ENCODE peak calls at places on chromosomes 11 and 22, in four cellular contexts. I is lung, R is psoas muscle, G is adrenal gland. O is an unnamed sample.

GRCh38 chr11:27615833-27616232 is 84.4 kb downstream of the BDNF start:
- DNase-seq in I (no peak), R (no peak), G (no peak), O (no peak)

GRCh38 chr11:120326228-120326627 is 1.1 kb downstream of the TLCD5 start:
- DNase-seq in I (no peak), R (no peak), G (no peak), O (no peak)

GRCh38 chr11:31959711-31960110 is 131.2 kb upstream of the RCN1 start:
- DNase-seq in I (no peak), R (no peak), G (no peak), O (no peak)

GRCh38 chr22:42720263-42721044 is at the start of gene A4GALT:
- DNase-seq in I (no peak), R (peak), G (no peak), O (peak)

GRCh38 chr22:16956290-16956689 is 51.7 kb downstream of the GAB4 start:
- DNase-seq in I (no peak), R (no peak), G (no peak), O (peak)

GRCh38 chr11:64564947-64565889 is 25.8 kb upstream of the SLC22A12 start:
- DNase-seq in I (no peak), R (no peak), G (no peak), O (no peak)

GRCh38 chr22:48755332-48755949 is 1072.2 kb downstream of the BRD1 start:
- DNase-seq in I (peak), R (no peak), G (peak), O (peak)

GRCh38 chr22:49327411-49327810 is 500.3 kb downstream of the BRD1 start:
- DNase-seq in I (no peak), R (peak), G (no peak), O (no peak)

GRCh38 chr11:44539971-44540370 is 25.5 kb upstream of the CD82 start:
- DNase-seq in I (no peak), R (no peak), G (no peak), O (no peak)

GRCh38 chr11:17762309-17762974 is 27.9 kb downstream of the KCNC1 start:
- DNase-seq in I (no peak), R (no peak), G (no peak), O (peak)

GRCh38 chr11:62324738-62325556 is 12.3 kb upstream of the ASRGL1 start:
- DNase-seq in I (peak), R (no peak), G (peak), O (peak)

GRCh38 chr22:37186997-37187522 is 987 bp downstream of the C1QTNF6 start:
- DNase-seq in I (no peak), R (peak), G (no peak), O (no peak)

GRCh38 chr11:12245091-12245490 is 132.3 kb upstream of the PARVA start:
- DNase-seq in I (no peak), R (peak), G (no peak), O (no peak)

GRCh38 chr11:64762277-64762915 is 2.6 kb upstream of the PYGM start:
- DNase-seq in I (no peak), R (peak), G (no peak), O (peak)

GRCh38 chr11:75714211-75714610 is 3.4 kb upstream of the MOGAT2 start:
- DNase-seq in I (no peak), R (no peak), G (no peak), O (no peak)

GRCh38 chr11:118252688-118253087 is 523 bp upstream of the MPZL3 start:
- DNase-seq in I (no peak), R (no peak), G (no peak), O (no peak)

GRCh38 chr11:9728058-9728457 is 64.2 kb downstream of the SWAP70 start:
- DNase-seq in I (no peak), R (no peak), G (no peak), O (no peak)
- TF ChIP-seq CTCF in I (no peak), R (no peak), G (no peak), O (no peak)

DNA sequence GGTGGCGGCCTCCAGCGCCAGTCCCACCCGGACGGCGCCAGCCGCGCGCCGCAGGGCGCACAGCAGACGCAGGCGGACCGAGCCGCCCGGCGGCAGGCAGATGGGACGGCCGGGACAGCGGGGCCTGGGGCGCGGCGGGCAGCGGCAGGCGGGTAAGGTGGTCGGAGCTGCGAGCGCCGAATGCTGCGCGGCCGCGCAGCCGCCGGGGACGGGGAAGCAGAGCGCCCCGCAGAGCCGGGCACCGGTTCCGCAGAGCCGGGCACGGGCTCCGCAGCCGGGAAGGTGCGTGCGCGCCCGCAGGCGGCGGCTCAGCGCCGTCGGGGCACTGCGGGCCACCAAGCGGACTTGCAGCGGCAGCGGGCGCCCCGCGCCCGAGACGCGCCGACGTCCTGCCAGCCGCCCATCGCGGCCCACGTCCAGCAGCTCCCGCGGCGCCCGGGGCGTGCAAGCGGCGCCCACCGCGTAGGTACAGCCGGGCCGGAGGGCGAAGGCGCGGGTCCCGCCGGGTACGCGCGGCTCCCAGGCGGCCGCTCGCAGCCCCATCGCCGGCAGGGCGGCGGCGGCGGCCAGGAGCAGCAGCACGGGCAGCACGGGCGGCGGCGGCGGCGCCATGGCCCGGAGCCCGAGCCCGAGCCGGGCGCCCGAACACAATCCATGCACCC is 730 bp downstream of the CELSR1 start:
- DNase-seq in I (no peak), R (peak), G (no peak), O (no peak)
- TF ChIP-seq CTCF in I (no peak), R (no peak), G (no peak), O (no peak)

GRCh38 chr11:8768625-8769333 is 86.2 kb downstream of the RPL27A start:
- DNase-seq in I (peak), R (no peak), G (peak), O (no peak)
- TF ChIP-seq CTCF in I (no peak), R (peak), G (peak), O (no peak)

GRCh38 chr11:73468590-73469161 is 92.5 kb downstream of the RELT start:
- DNase-seq in I (no peak), R (no peak), G (no peak), O (no peak)

GRCh38 chr11:73465019-73465675 is 88.9 kb downstream of the RELT start:
- DNase-seq in I (no peak), R (no peak), G (no peak), O (no peak)

GRCh38 chr11:73467505-73467904 is 91.3 kb downstream of the RELT start:
- DNase-seq in I (no peak), R (peak), G (no peak), O (no peak)

GRCh38 chr11:73464347-73464746 is 88.1 kb downstream of the RELT start:
- DNase-seq in I (peak), R (no peak), G (no peak), O (no peak)

DNA sequence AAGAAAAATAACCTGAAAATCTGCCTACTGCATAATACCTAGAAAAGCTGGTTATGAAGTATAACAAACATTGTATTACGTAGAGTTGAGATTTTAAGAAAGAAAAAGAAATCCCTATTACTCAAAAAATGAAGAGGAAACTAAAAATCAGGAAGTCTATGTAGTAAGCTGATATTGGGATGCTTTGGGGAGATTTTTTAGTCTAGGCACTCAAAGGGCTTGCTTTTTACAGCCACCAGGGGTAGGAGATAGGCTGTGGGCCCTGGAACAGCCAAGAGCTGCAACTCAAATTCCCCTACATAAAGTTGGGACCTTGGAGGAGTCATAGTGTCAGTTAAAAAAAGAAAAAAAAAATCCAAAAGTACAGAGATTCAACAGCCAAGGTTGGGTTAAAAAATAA is 90.4 kb downstream of the RELT start:
- DNase-seq in I (no peak), R (no peak), G (no peak), O (no peak)
- TF ChIP-seq CTCF in I (no peak), R (no peak), G (peak), O (no peak)

GRCh38 chr22:24457894-24458293 is 30.5 kb downstream of the ADORA2A start:
- DNase-seq in I (no peak), R (no peak), G (no peak), O (no peak)
- TF ChIP-seq CTCF in I (no peak), R (no peak), G (no peak), O (no peak)

GRCh38 chr11:81165164-81165563 is 1568.5 kb downstream of the FAM181B start:
- DNase-seq in I (no peak), R (no peak), G (no peak), O (no peak)
- TF ChIP-seq CTCF in I (no peak), R (no peak), G (no peak), O (no peak)

GRCh38 chr11:8531982-8532381 is 62.0 kb downstream of the STK33 start:
- DNase-seq in I (no peak), R (no peak), G (no peak), O (peak)

GRCh38 chr11:8532475-8532874 is 61.6 kb downstream of the STK33 start:
- DNase-seq in I (no peak), R (no peak), G (no peak), O (peak)

GRCh38 chr11:8527939-8528338 is 66.1 kb downstream of the STK33 start:
- DNase-seq in I (no peak), R (no peak), G (no peak), O (no peak)

GRCh38 chr11:8531312-8531711 is 62.7 kb downstream of the STK33 start:
- DNase-seq in I (no peak), R (no peak), G (no peak), O (no peak)

GRCh38 chr11:8533332-8533731 is 60.7 kb downstream of the STK33 start:
- DNase-seq in I (no peak), R (no peak), G (no peak), O (peak)
- TF ChIP-seq CTCF in I (no peak), R (no peak), G (no peak), O (peak)

GRCh38 chr11:8250981-8251620 is 12.6 kb downstream of the LMO1 start:
- DNase-seq in I (no peak), R (peak), G (peak), O (no peak)

GRCh38 chr11:8250446-8250845 is 13.2 kb downstream of the LMO1 start:
- DNase-seq in I (no peak), R (peak), G (no peak), O (no peak)

GRCh38 chr11:8249482-8249881 is 14.2 kb downstream of the LMO1 start:
- DNase-seq in I (no peak), R (peak), G (no peak), O (no peak)

GRCh38 chr11:8248786-8249185 is 14.9 kb downstream of the LMO1 start:
- DNase-seq in I (no peak), R (peak), G (no peak), O (no peak)

GRCh38 chr11:8247312-8247711 is 16.4 kb downstream of the LMO1 start:
- DNase-seq in I (no peak), R (peak), G (peak), O (no peak)
- TF ChIP-seq CTCF in I (no peak), R (peak), G (peak), O (peak)

GRCh38 chr11:59185412-59185811 is 13.5 kb downstream of the DTX4 start:
- DNase-seq in I (no peak), R (no peak), G (no peak), O (no peak)

GRCh38 chr11:59187587-59187986 is 15.7 kb downstream of the DTX4 start:
- DNase-seq in I (peak), R (peak), G (peak), O (no peak)

GRCh38 chr11:59187020-59187419 is 15.1 kb downstream of the DTX4 start:
- DNase-seq in I (no peak), R (no peak), G (no peak), O (no peak)

GRCh38 chr11:59184876-59185275 is 12.9 kb downstream of the DTX4 start:
- DNase-seq in I (no peak), R (no peak), G (no peak), O (no peak)

GRCh38 chr11:59186130-59186594 is 14.2 kb downstream of the DTX4 start:
- DNase-seq in I (peak), R (no peak), G (no peak), O (peak)
- TF ChIP-seq CTCF in I (peak), R (peak), G (peak), O (peak)

GRCh38 chr11:122678406-122678805 is 22.9 kb downstream of the UBASH3B start:
- DNase-seq in I (no peak), R (no peak), G (no peak), O (no peak)

GRCh38 chr11:122682464-122682863 is 26.9 kb downstream of the UBASH3B start:
- DNase-seq in I (no peak), R (no peak), G (no peak), O (no peak)

GRCh38 chr11:122679441-122679840 is 23.9 kb downstream of the UBASH3B start:
- DNase-seq in I (no peak), R (no peak), G (no peak), O (no peak)

GRCh38 chr11:122681731-122682130 is 26.2 kb downstream of the UBASH3B start:
- DNase-seq in I (no peak), R (no peak), G (no peak), O (no peak)

DNA sequence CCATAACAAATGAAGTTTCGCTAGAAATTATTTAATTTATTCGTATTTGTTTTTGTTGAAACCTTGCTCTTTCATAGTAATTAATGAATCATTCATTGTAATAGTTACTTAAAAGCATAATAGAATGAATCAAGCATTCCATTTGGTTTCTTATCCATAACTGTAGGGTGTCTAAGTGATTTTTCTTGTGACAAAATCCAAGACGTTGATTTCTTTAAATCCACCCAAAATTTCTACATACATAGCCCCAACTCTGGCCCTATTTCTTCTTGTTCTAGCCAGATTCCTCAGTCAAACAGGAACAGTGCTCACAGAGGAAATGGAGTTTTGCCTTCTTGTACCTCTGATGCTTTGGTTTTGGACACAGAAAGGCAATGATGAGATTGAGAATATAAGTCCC is 25.5 kb downstream of the UBASH3B start:
- DNase-seq in I (no peak), R (no peak), G (no peak), O (no peak)
- TF ChIP-seq CTCF in I (no peak), R (no peak), G (no peak), O (no peak)

O was measured in GM13976.